ENCODE peak calls at places on chromosomes 4 and X, in six cellular contexts. One of them, this sample, is unnamed.

GRCh38 chrX:113800955-113801354 is 782.9 kb upstream of the HTR2C start:
- DNase-seq in breast epithelium: no peak
- DNase-seq in sigmoid colon: no peak
- DNase-seq in GM12878: no peak
- DNase-seq in A549: no peak
- DNase-seq in HCT116: no peak
- DNase-seq in this sample: no peak

GRCh38 chr4:150265806-150266205 is 187.6 kb downstream of the DCLK2 start:
- DNase-seq in breast epithelium: no peak
- DNase-seq in sigmoid colon: no peak
- DNase-seq in GM12878: no peak
- DNase-seq in A549: no peak
- DNase-seq in HCT116: no peak
- DNase-seq in this sample: no peak

GRCh38 chr4:76535603-76536380 is 100.8 kb downstream of the SHROOM3 start:
- DNase-seq in breast epithelium: no peak
- DNase-seq in sigmoid colon: no peak
- DNase-seq in GM12878: no peak
- DNase-seq in A549: no peak
- DNase-seq in HCT116: no peak
- DNase-seq in this sample: no peak

GRCh38 chr4:10456270-10457254 is 664 bp downstream of the ZNF518B start:
- DNase-seq in breast epithelium: no peak
- DNase-seq in sigmoid colon: peak
- DNase-seq in GM12878: no peak
- DNase-seq in A549: peak
- DNase-seq in HCT116: peak
- DNase-seq in this sample: peak

GRCh38 chr4:172369471-172369959 is 556.3 kb downstream of the GALNTL6 start:
- DNase-seq in breast epithelium: no peak
- DNase-seq in sigmoid colon: no peak
- DNase-seq in GM12878: no peak
- DNase-seq in A549: no peak
- DNase-seq in HCT116: no peak
- DNase-seq in this sample: no peak

GRCh38 chrX:140151316-140151715 is 186.0 kb upstream of the CXorf66 start:
- DNase-seq in breast epithelium: no peak
- DNase-seq in sigmoid colon: no peak
- DNase-seq in GM12878: no peak
- DNase-seq in A549: no peak
- DNase-seq in HCT116: no peak
- DNase-seq in this sample: no peak

GRCh38 chr4:126230244-126230643 is 915.5 kb downstream of the FAT4 start:
- DNase-seq in breast epithelium: no peak
- DNase-seq in sigmoid colon: no peak
- DNase-seq in GM12878: no peak
- DNase-seq in A549: no peak
- DNase-seq in HCT116: no peak
- DNase-seq in this sample: no peak

GRCh38 chrX:78769933-78770332 is 22.4 kb downstream of the LPAR4 start:
- DNase-seq in breast epithelium: no peak
- DNase-seq in sigmoid colon: no peak
- DNase-seq in GM12878: no peak
- DNase-seq in A549: no peak
- DNase-seq in HCT116: no peak
- DNase-seq in this sample: no peak

GRCh38 chrX:11205796-11206195 is 87.4 kb upstream of the AMELX start:
- DNase-seq in breast epithelium: no peak
- DNase-seq in sigmoid colon: no peak
- DNase-seq in GM12878: no peak
- DNase-seq in A549: no peak
- DNase-seq in HCT116: no peak
- DNase-seq in this sample: no peak

GRCh38 chr4:11397819-11398610 is 30.7 kb downstream of the HS3ST1 start:
- DNase-seq in breast epithelium: no peak
- DNase-seq in sigmoid colon: no peak
- DNase-seq in GM12878: no peak
- DNase-seq in A549: no peak
- DNase-seq in HCT116: no peak
- DNase-seq in this sample: peak

GRCh38 chr4:149835280-149835679 is 19.6 kb upstream of the IQCM start:
- DNase-seq in breast epithelium: no peak
- DNase-seq in sigmoid colon: no peak
- DNase-seq in GM12878: no peak
- DNase-seq in A549: no peak
- DNase-seq in HCT116: peak
- DNase-seq in this sample: no peak

GRCh38 chrX:38806875-38807601 is 5.8 kb downstream of the MID1IP1 start:
- DNase-seq in breast epithelium: no peak
- DNase-seq in sigmoid colon: no peak
- DNase-seq in GM12878: no peak
- DNase-seq in A549: no peak
- DNase-seq in HCT116: no peak
- DNase-seq in this sample: no peak

GRCh38 chr4:89868999-89869589 is 25.6 kb upstream of the MMRN1 start:
- DNase-seq in breast epithelium: no peak
- DNase-seq in sigmoid colon: no peak
- DNase-seq in GM12878: no peak
- DNase-seq in A549: no peak
- DNase-seq in HCT116: no peak
- DNase-seq in this sample: no peak

GRCh38 chrX:103017542-103017941 is 46.4 kb downstream of the BEX1 start:
- DNase-seq in breast epithelium: no peak
- DNase-seq in sigmoid colon: no peak
- DNase-seq in GM12878: no peak
- DNase-seq in A549: no peak
- DNase-seq in HCT116: no peak
- DNase-seq in this sample: no peak

GRCh38 chrX:39399387-39399786 is 598.1 kb downstream of the MID1IP1 start:
- DNase-seq in breast epithelium: no peak
- DNase-seq in sigmoid colon: no peak
- DNase-seq in GM12878: no peak
- DNase-seq in A549: no peak
- DNase-seq in HCT116: no peak
- DNase-seq in this sample: no peak

GRCh38 chrX:46673596-46673995 is 85.3 kb downstream of the SLC9A7 start:
- DNase-seq in breast epithelium: no peak
- DNase-seq in sigmoid colon: no peak
- DNase-seq in GM12878: no peak
- DNase-seq in A549: no peak
- DNase-seq in HCT116: no peak
- DNase-seq in this sample: no peak

GRCh38 chr4:87047281-87047798 is 112.5 kb downstream of the AFF1 start:
- DNase-seq in breast epithelium: no peak
- DNase-seq in sigmoid colon: no peak
- DNase-seq in GM12878: no peak
- DNase-seq in A549: no peak
- DNase-seq in HCT116: no peak
- DNase-seq in this sample: no peak

GRCh38 chr4:87045659-87046058 is 110.8 kb downstream of the AFF1 start:
- DNase-seq in breast epithelium: no peak
- DNase-seq in sigmoid colon: no peak
- DNase-seq in GM12878: no peak
- DNase-seq in A549: no peak
- DNase-seq in HCT116: no peak
- DNase-seq in this sample: no peak

GRCh38 chr4:87042986-87043820 is 108.4 kb downstream of the AFF1 start:
- DNase-seq in breast epithelium: no peak
- DNase-seq in sigmoid colon: no peak
- DNase-seq in GM12878: no peak
- DNase-seq in A549: no peak
- DNase-seq in HCT116: no peak
- DNase-seq in this sample: no peak

GRCh38 chr4:87044511-87045369 is 109.9 kb downstream of the AFF1 start:
- DNase-seq in breast epithelium: no peak
- DNase-seq in sigmoid colon: no peak
- DNase-seq in GM12878: no peak
- DNase-seq in A549: no peak
- DNase-seq in HCT116: no peak
- DNase-seq in this sample: no peak

GRCh38 chr4:87046111-87046510 is 111.3 kb downstream of the AFF1 start:
- DNase-seq in breast epithelium: no peak
- DNase-seq in sigmoid colon: no peak
- DNase-seq in GM12878: no peak
- DNase-seq in A549: no peak
- DNase-seq in HCT116: no peak
- DNase-seq in this sample: no peak
- H3K27ac ChIP-seq in breast epithelium: peak
- H3K27ac ChIP-seq in sigmoid colon: peak
- H3K27ac ChIP-seq in GM12878: no peak
- H3K27ac ChIP-seq in A549: no peak
- H3K27ac ChIP-seq in HCT116: no peak
- H3K27ac ChIP-seq in this sample: peak

DNA sequence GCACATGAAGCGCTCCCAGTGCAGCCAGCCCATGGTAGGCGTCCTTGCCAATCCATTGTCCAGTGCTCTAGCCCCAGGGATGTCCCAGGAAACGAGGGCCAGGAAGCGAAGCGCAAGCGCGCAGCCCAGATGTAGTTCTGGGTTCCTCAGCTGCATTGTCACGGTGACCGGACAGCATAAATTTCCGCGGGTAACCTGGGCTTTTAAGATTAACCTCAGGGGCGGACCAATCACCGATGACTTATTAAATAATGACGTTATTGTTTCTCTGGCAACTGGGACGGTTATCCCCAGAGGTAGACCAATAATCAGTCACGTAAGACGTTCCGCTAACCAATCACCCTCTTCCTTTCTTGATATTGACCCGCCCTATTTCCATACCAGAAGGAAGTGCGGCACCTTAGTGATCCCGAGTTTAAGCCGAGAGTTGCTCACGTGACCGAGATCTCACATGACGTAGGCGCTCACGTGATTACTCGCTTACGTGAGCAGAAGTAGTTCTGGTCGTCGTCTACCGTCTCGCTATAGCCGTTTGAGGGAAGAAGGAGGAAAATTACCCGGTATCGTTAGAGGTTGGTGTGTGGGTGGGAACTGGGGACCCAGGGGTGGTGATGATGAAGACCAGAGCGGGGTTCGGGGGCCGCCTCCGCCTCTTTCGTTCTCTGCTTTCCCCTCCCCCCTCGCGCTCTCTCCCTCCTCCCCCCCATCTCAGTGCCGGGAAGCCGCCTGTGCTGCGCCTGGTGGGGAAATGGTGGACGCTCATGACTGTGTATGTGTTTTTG is at the start of the genes GLA and HNRNPH2:
- DNase-seq in breast epithelium: peak
- DNase-seq in sigmoid colon: peak
- DNase-seq in GM12878: peak
- DNase-seq in A549: peak
- DNase-seq in HCT116: peak
- DNase-seq in this sample: peak
- TF ChIP-seq CTCF in breast epithelium: no peak
- TF ChIP-seq CTCF in sigmoid colon: no peak
- TF ChIP-seq CTCF in GM12878: no peak
- TF ChIP-seq CTCF in A549: no peak
- TF ChIP-seq CTCF in HCT116: peak
- TF ChIP-seq CTCF in this sample: no peak

GRCh38 chrX:30659421-30659820 is 6.2 kb downstream of the GK start:
- DNase-seq in breast epithelium: no peak
- DNase-seq in sigmoid colon: no peak
- DNase-seq in GM12878: no peak
- DNase-seq in A549: peak
- DNase-seq in HCT116: no peak
- DNase-seq in this sample: no peak
- TF ChIP-seq POLR2A in breast epithelium: no peak
- TF ChIP-seq POLR2A in sigmoid colon: no peak
- TF ChIP-seq POLR2A in GM12878: no peak
- TF ChIP-seq POLR2A in A549: no peak
- TF ChIP-seq POLR2A in HCT116: no peak
- TF ChIP-seq POLR2A in this sample: no peak

GRCh38 chr4:156336516-156336915 is 382.9 kb upstream of the CTSO start:
- DNase-seq in breast epithelium: no peak
- DNase-seq in sigmoid colon: no peak
- DNase-seq in GM12878: no peak
- DNase-seq in A549: no peak
- DNase-seq in HCT116: no peak
- DNase-seq in this sample: no peak

GRCh38 chr4:156328882-156329281 is 375.2 kb upstream of the CTSO start:
- DNase-seq in breast epithelium: no peak
- DNase-seq in sigmoid colon: no peak
- DNase-seq in GM12878: no peak
- DNase-seq in A549: no peak
- DNase-seq in HCT116: no peak
- DNase-seq in this sample: no peak

GRCh38 chr4:156335721-156336120 is 382.1 kb upstream of the CTSO start:
- DNase-seq in breast epithelium: no peak
- DNase-seq in sigmoid colon: no peak
- DNase-seq in GM12878: no peak
- DNase-seq in A549: no peak
- DNase-seq in HCT116: no peak
- DNase-seq in this sample: no peak

GRCh38 chr4:156329779-156330178 is 376.1 kb upstream of the CTSO start:
- DNase-seq in breast epithelium: no peak
- DNase-seq in sigmoid colon: no peak
- DNase-seq in GM12878: no peak
- DNase-seq in A549: no peak
- DNase-seq in HCT116: no peak
- DNase-seq in this sample: no peak

GRCh38 chr4:156330436-156331031 is 376.9 kb upstream of the CTSO start:
- DNase-seq in breast epithelium: no peak
- DNase-seq in sigmoid colon: no peak
- DNase-seq in GM12878: no peak
- DNase-seq in A549: no peak
- DNase-seq in HCT116: no peak
- DNase-seq in this sample: no peak
- H3K27ac ChIP-seq in breast epithelium: no peak
- H3K27ac ChIP-seq in sigmoid colon: no peak
- H3K27ac ChIP-seq in GM12878: no peak
- H3K27ac ChIP-seq in A549: no peak
- H3K27ac ChIP-seq in HCT116: no peak
- H3K27ac ChIP-seq in this sample: no peak

DNA sequence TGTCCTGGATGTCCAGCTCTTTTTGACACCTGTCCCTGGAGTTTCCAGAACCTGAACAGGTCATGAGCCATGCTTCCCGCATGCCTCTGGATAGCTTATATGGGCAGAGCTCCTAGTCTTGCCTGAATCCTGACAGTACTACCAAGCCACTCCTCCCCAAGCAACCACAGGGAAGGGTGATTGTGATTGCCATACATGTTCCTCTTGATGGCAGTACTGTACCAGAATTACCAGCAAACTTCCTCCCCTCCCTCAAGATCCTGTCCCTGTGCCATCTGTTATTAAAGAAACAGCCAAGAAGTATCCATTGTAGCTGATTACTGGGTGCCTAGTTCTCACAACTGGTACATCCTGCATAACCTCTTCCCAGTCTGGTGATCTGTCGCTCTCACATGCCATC is 264.3 kb upstream of the AGTR2 start:
- DNase-seq in breast epithelium: no peak
- DNase-seq in sigmoid colon: no peak
- DNase-seq in GM12878: no peak
- DNase-seq in A549: no peak
- DNase-seq in HCT116: no peak
- DNase-seq in this sample: no peak
- TF ChIP-seq CTCF in breast epithelium: no peak
- TF ChIP-seq CTCF in sigmoid colon: no peak
- TF ChIP-seq CTCF in GM12878: no peak
- TF ChIP-seq CTCF in A549: no peak
- TF ChIP-seq CTCF in HCT116: no peak
- TF ChIP-seq CTCF in this sample: no peak